ENCODE peak calls at places on chromosomes 13 and 19, in six cellular contexts. E is kidney epithelial cell, D is cardiac muscle cell, M is neural crest cell, G is tibial nerve, H is WTC11. V is an unnamed sample.

GRCh38 chr19:44748426-44749254 is at the start of gene BCL3:
- DNase-seq in G (no peak), M (no peak), E (no peak), H (no peak), D (peak), V (no peak)

GRCh38 chr13:101654916-101655315 is 202.4 kb downstream of the ITGBL1 start:
- DNase-seq in D (no peak), G (no peak), H (no peak), E (no peak), M (no peak), V (no peak)

GRCh38 chr13:98706446-98707110 is 45.9 kb downstream of the SLC15A1 start:
- DNase-seq in D (no peak), G (no peak), E (peak), M (no peak), H (no peak), V (no peak)

GRCh38 chr19:11098327-11098726 is 9.1 kb downstream of the LDLR start:
- DNase-seq in D (no peak), H (no peak), G (no peak), M (no peak), E (no peak), V (no peak)

GRCh38 chr13:62598708-62599107 is 1183.1 kb upstream of the PCDH20 start:
- DNase-seq in E (no peak), D (peak), G (no peak), M (no peak), H (no peak), V (no peak)

GRCh38 chr19:58228584-58229254 is at the start of gene ZNF544:
- DNase-seq in H (peak), E (peak), M (peak), G (no peak), D (peak), V (peak)

GRCh38 chr13:114130708-114131580 is 1.5 kb downstream of the RASA3 start:
- DNase-seq in D (peak), H (no peak), E (peak), G (no peak), M (no peak), V (peak)

GRCh38 chr13:97261254-97262015 is 39.3 kb downstream of the MBNL2 start:
- DNase-seq in E (no peak), M (no peak), D (no peak), H (no peak), G (no peak), V (no peak)

GRCh38 chr19:611506-611869 is 21.8 kb downstream of the HCN2 start:
- DNase-seq in H (no peak), G (no peak), M (no peak), D (no peak), E (peak), V (peak)

GRCh38 chr13:33283195-33283910 is 2.2 kb downstream of the STARD13 start:
- DNase-seq in G (no peak), H (no peak), E (no peak), M (no peak), D (no peak), V (no peak)

GRCh38 chr13:48998893-48999292 is 23.2 kb downstream of the FNDC3A start:
- DNase-seq in E (no peak), H (no peak), D (no peak), G (no peak), M (no peak), V (no peak)

GRCh38 chr13:66927562-66927961 is 302.6 kb downstream of the PCDH9 start:
- DNase-seq in G (no peak), D (no peak), E (no peak), H (no peak), M (no peak), V (peak)

GRCh38 chr13:34926513-34926912 is 15.6 kb upstream of the NBEA start:
- DNase-seq in D (peak), H (no peak), G (no peak), M (no peak), E (peak), V (peak)

GRCh38 chr13:73653688-73654087 is 480.5 kb downstream of the KLF12 start:
- DNase-seq in D (no peak), G (no peak), E (no peak), H (no peak), M (no peak), V (no peak)

GRCh38 chr13:35763805-35764170 is 287.3 kb upstream of the MAB21L1 start:
- DNase-seq in D (no peak), H (no peak), E (no peak), M (no peak), G (no peak), V (no peak)

GRCh38 chr13:111480976-111481375 is 160.5 kb downstream of the TEX29 start:
- DNase-seq in G (no peak), D (no peak), H (no peak), E (no peak), M (no peak), V (no peak)

GRCh38 chr13:73171242-73171641 is 112.4 kb downstream of the KLF5 start:
- DNase-seq in D (no peak), E (no peak), M (no peak), H (no peak), G (no peak), V (peak)

GRCh38 chr13:91308299-91308698 is 39.2 kb upstream of the MIR17HG start:
- DNase-seq in M (no peak), G (no peak), D (no peak), E (no peak), H (no peak), V (no peak)

GRCh38 chr13:112456138-112457056 is 80.2 kb downstream of the SPACA7 start:
- DNase-seq in E (no peak), D (no peak), G (no peak), H (peak), M (no peak), V (no peak)

GRCh38 chr19:38142176-38143035 is 81.6 kb downstream of the DPF1 start:
- DNase-seq in E (no peak), H (peak), D (peak), M (peak), G (no peak), V (peak)

GRCh38 chr19:9953802-9954542 is 17.7 kb upstream of the OLFM2 start:
- DNase-seq in E (no peak), M (no peak), D (no peak), H (no peak), G (no peak), V (no peak)

GRCh38 chr13:99228737-99229691 is 28.4 kb downstream of the UBAC2 start:
- DNase-seq in G (no peak), H (no peak), M (no peak), E (peak), D (no peak), V (peak)

GRCh38 chr13:107271226-107271625 is 703.3 kb upstream of the ARGLU1 start:
- DNase-seq in H (peak), D (no peak), M (peak), E (peak), G (no peak), V (no peak)

GRCh38 chr13:112776971-112777370 is 87.1 kb downstream of the ATP11A start:
- DNase-seq in D (no peak), M (no peak), E (no peak), H (peak), G (no peak), V (no peak)

GRCh38 chr13:95301135-95301946 is at the start of gene ABCC4:
- DNase-seq in H (peak), D (peak), G (no peak), M (peak), E (no peak), V (no peak)

GRCh38 chr13:98103531-98103930 is 39.4 kb upstream of the FARP1 start:
- DNase-seq in H (no peak), M (no peak), D (no peak), G (no peak), E (no peak), V (no peak)

GRCh38 chr19:56156768-56157167 is 15.7 kb downstream of the ZNF444 start:
- DNase-seq in G (no peak), D (no peak), M (no peak), H (no peak), E (no peak), V (no peak)

GRCh38 chr19:861756-862528 is 2.5 kb downstream of the CFD start:
- DNase-seq in H (peak), G (no peak), M (peak), E (no peak), D (peak), V (no peak)

GRCh38 chr19:9610484-9611113 is 10.4 kb downstream of the ZNF561 start:
- DNase-seq in M (no peak), G (no peak), E (no peak), D (no peak), H (no peak), V (peak)

GRCh38 chr19:57363734-57364181 is 407 bp downstream of the TRAPPC2B start:
- DNase-seq in H (no peak), D (peak), G (no peak), M (no peak), E (no peak), V (no peak)

GRCh38 chr13:43988302-43988701 is 108.6 kb downstream of the LACC1 start:
- DNase-seq in D (no peak), H (no peak), M (no peak), E (no peak), G (no peak), V (peak)

DNA sequence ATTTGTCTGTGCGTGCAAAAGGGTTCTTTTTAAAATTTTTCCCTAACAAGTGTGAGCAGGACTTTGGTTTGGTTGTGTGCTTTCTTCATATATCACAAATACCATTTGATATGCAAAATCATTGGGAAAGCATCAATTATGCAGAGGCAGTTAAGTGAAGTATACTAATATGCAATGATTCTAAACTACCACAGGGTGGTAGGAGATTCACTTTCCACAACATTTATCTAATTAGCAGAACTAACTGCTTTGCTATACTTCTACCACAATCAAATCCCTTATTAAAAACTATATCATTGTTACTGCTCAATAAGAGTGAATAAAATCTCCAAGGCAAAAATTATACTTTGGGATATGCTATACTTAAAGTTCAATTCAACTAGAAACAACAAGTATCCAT is 2738.9 kb upstream of the PCDH20 start:
- DNase-seq in G (no peak), M (no peak), D (no peak), E (no peak), H (no peak), V (peak)
- TF ChIP-seq CTCF in G (no peak), M (peak), D (peak), E (peak), H (no peak), V (peak)

GRCh38 chr19:30132312-30133075 is 190.5 kb downstream of the URI1 start:
- DNase-seq in M (peak), G (no peak), D (no peak), E (no peak), H (no peak), V (no peak)
- TF ChIP-seq CTCF in M (no peak), G (no peak), D (no peak), E (no peak), H (peak), V (no peak)

GRCh38 chr19:42317535-42317934 is 4.4 kb downstream of the TMEM145 start:
- DNase-seq in D (no peak), H (no peak), M (no peak), E (no peak), G (no peak), V (no peak)
- TF ChIP-seq CTCF in D (no peak), H (no peak), M (no peak), E (no peak), G (no peak), V (no peak)

GRCh38 chr19:51317381-51317780 is 5.9 kb downstream of the IGLON5 start:
- DNase-seq in D (no peak), H (no peak), M (no peak), G (no peak), E (no peak), V (no peak)

GRCh38 chr19:51320258-51320657 is 8.8 kb downstream of the IGLON5 start:
- DNase-seq in E (no peak), D (no peak), H (no peak), M (no peak), G (no peak), V (no peak)

GRCh38 chr19:51318687-51319675 is 7.5 kb downstream of the IGLON5 start:
- DNase-seq in E (no peak), G (no peak), H (no peak), D (no peak), M (no peak), V (no peak)

GRCh38 chr19:51317968-51318367 is 6.5 kb downstream of the IGLON5 start:
- DNase-seq in E (no peak), M (no peak), H (no peak), D (no peak), G (no peak), V (no peak)

DNA sequence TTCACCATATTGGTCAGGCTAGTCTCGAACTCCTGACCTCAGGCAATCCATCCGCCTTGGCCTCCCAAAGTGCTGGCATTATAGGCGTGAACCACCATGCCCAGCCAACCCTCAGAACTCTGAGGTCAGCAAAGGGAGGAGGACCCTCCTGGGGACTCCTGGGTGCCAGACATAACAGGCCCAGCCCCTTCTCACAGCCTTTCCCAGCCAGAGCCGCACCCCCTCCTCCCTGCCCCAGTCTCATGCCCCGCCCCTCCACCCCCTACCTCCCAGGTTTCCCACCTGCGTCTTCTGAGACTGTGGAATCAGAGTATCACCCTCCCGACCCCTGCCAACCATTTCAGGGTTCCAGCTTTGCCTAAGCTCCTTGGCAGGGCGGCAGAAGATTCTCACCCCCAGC is 5.2 kb downstream of the IGLON5 start:
- DNase-seq in D (no peak), E (no peak), G (no peak), M (no peak), H (no peak), V (no peak)
- TF ChIP-seq CTCF in D (no peak), E (no peak), G (no peak), M (no peak), H (no peak), V (no peak)

GRCh38 chr13:92719868-92720267 is 506.7 kb upstream of the GPC6 start:
- DNase-seq in D (peak), H (peak), M (no peak), E (no peak), G (no peak), V (no peak)

GRCh38 chr13:92721610-92722009 is 505.0 kb upstream of the GPC6 start:
- DNase-seq in M (no peak), H (no peak), G (no peak), D (no peak), E (no peak), V (no peak)

GRCh38 chr13:92717857-92718256 is 508.8 kb upstream of the GPC6 start:
- DNase-seq in E (no peak), H (no peak), G (no peak), M (no peak), D (no peak), V (no peak)

DNA sequence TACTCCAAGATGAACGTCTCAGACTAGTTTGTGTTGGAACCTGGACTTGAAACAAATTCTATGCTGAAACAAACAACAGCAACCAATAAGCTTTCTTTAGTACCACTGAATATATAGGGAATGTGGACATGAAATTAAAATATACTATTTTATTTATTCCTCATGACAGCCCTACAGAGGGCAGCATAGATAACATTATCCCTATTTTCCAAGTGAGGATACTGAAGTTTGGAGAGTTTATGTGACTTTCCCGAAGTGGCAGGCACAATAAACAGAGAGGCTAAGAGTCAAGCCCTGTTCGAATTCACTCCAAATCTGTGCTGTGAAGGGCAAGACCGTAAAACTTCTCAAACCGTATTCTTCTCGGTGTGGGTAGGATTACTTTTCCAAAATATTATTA is 509.9 kb upstream of the GPC6 start:
- DNase-seq in D (no peak), H (no peak), M (no peak), G (no peak), E (no peak), V (peak)
- TF ChIP-seq CTCF in D (peak), H (no peak), M (peak), G (peak), E (no peak), V (peak)

GRCh38 chr19:21256722-21257121 is 72.5 kb downstream of the ZNF708 start:
- DNase-seq in D (peak), E (no peak), G (no peak), M (no peak), H (peak), V (peak)
- TF ChIP-seq CTCF in D (peak), E (no peak), G (no peak), M (no peak), H (peak), V (peak)

V was measured in foreskin keratinocyte.